ENCODE peak calls at places on chromosome 16, in six cellular contexts. One of them, this sample, is unnamed.

GRCh38 chr16:75494696-75495601 is at the start of gene CHST6:
- DNase-seq in fibroblast of pulmonary artery: no peak
- DNase-seq in lower lobe of right lung: no peak
- DNase-seq in cardiac fibroblast: peak
- DNase-seq in bronchial epithelial cell: no peak
- DNase-seq in left ventricle myocardium inferior: peak
- DNase-seq in this sample: no peak

GRCh38 chr16:79599256-79599836 is 1.2 kb downstream of the MAF start:
- DNase-seq in fibroblast of pulmonary artery: no peak
- DNase-seq in lower lobe of right lung: no peak
- DNase-seq in cardiac fibroblast: peak
- DNase-seq in bronchial epithelial cell: no peak
- DNase-seq in left ventricle myocardium inferior: peak
- DNase-seq in this sample: no peak

GRCh38 chr16:56357291-56357764 is 68.0 kb downstream of the AMFR start:
- DNase-seq in fibroblast of pulmonary artery: peak
- DNase-seq in lower lobe of right lung: peak
- DNase-seq in cardiac fibroblast: peak
- DNase-seq in bronchial epithelial cell: peak
- DNase-seq in left ventricle myocardium inferior: peak
- DNase-seq in this sample: peak

GRCh38 chr16:53216798-53217197 is 162.0 kb downstream of the CHD9 start:
- DNase-seq in fibroblast of pulmonary artery: no peak
- DNase-seq in lower lobe of right lung: no peak
- DNase-seq in cardiac fibroblast: no peak
- DNase-seq in bronchial epithelial cell: no peak
- DNase-seq in left ventricle myocardium inferior: no peak
- DNase-seq in this sample: no peak

GRCh38 chr16:3861808-3862451 is 18.6 kb downstream of the CREBBP start:
- DNase-seq in fibroblast of pulmonary artery: no peak
- DNase-seq in lower lobe of right lung: no peak
- DNase-seq in cardiac fibroblast: peak
- DNase-seq in bronchial epithelial cell: no peak
- DNase-seq in left ventricle myocardium inferior: no peak
- DNase-seq in this sample: no peak

GRCh38 chr16:50611332-50611934 is 63.2 kb downstream of the NKD1 start:
- DNase-seq in fibroblast of pulmonary artery: peak
- DNase-seq in lower lobe of right lung: no peak
- DNase-seq in cardiac fibroblast: peak
- DNase-seq in bronchial epithelial cell: peak
- DNase-seq in left ventricle myocardium inferior: no peak
- DNase-seq in this sample: peak

GRCh38 chr16:17131351-17131750 is 339.4 kb downstream of the XYLT1 start:
- DNase-seq in fibroblast of pulmonary artery: no peak
- DNase-seq in lower lobe of right lung: no peak
- DNase-seq in cardiac fibroblast: no peak
- DNase-seq in bronchial epithelial cell: no peak
- DNase-seq in left ventricle myocardium inferior: no peak
- DNase-seq in this sample: no peak

GRCh38 chr16:54342001-54342776 is 55.6 kb upstream of the IRX3 start:
- DNase-seq in fibroblast of pulmonary artery: peak
- DNase-seq in lower lobe of right lung: peak
- DNase-seq in cardiac fibroblast: peak
- DNase-seq in bronchial epithelial cell: peak
- DNase-seq in left ventricle myocardium inferior: no peak
- DNase-seq in this sample: peak

GRCh38 chr16:50209548-50210265 is 56.6 kb downstream of the TENT4B start:
- DNase-seq in fibroblast of pulmonary artery: no peak
- DNase-seq in lower lobe of right lung: no peak
- DNase-seq in cardiac fibroblast: no peak
- DNase-seq in bronchial epithelial cell: no peak
- DNase-seq in left ventricle myocardium inferior: no peak
- DNase-seq in this sample: no peak

GRCh38 chr16:68232335-68232734 is 3.6 kb downstream of the ESRP2 start:
- DNase-seq in fibroblast of pulmonary artery: no peak
- DNase-seq in lower lobe of right lung: peak
- DNase-seq in cardiac fibroblast: no peak
- DNase-seq in bronchial epithelial cell: no peak
- DNase-seq in left ventricle myocardium inferior: no peak
- DNase-seq in this sample: no peak

GRCh38 chr16:89355036-89355435 is 135.3 kb downstream of the ANKRD11 start:
- DNase-seq in fibroblast of pulmonary artery: no peak
- DNase-seq in lower lobe of right lung: no peak
- DNase-seq in cardiac fibroblast: no peak
- DNase-seq in bronchial epithelial cell: no peak
- DNase-seq in left ventricle myocardium inferior: no peak
- DNase-seq in this sample: no peak

GRCh38 chr16:68470461-68471150 is 22.3 kb upstream of the SMPD3 start:
- DNase-seq in fibroblast of pulmonary artery: no peak
- DNase-seq in lower lobe of right lung: peak
- DNase-seq in cardiac fibroblast: no peak
- DNase-seq in bronchial epithelial cell: no peak
- DNase-seq in left ventricle myocardium inferior: peak
- DNase-seq in this sample: no peak

GRCh38 chr16:77059441-77059840 is 131.5 kb upstream of the MON1B start:
- DNase-seq in fibroblast of pulmonary artery: peak
- DNase-seq in lower lobe of right lung: no peak
- DNase-seq in cardiac fibroblast: no peak
- DNase-seq in bronchial epithelial cell: no peak
- DNase-seq in left ventricle myocardium inferior: no peak
- DNase-seq in this sample: no peak

GRCh38 chr16:19192865-19193264 is 24.8 kb downstream of the SYT17 start:
- DNase-seq in fibroblast of pulmonary artery: no peak
- DNase-seq in lower lobe of right lung: no peak
- DNase-seq in cardiac fibroblast: no peak
- DNase-seq in bronchial epithelial cell: no peak
- DNase-seq in left ventricle myocardium inferior: no peak
- DNase-seq in this sample: no peak

GRCh38 chr16:57999366-57999970 is 1.0 kb downstream of the ZNF319 start:
- DNase-seq in fibroblast of pulmonary artery: peak
- DNase-seq in lower lobe of right lung: peak
- DNase-seq in cardiac fibroblast: peak
- DNase-seq in bronchial epithelial cell: peak
- DNase-seq in left ventricle myocardium inferior: no peak
- DNase-seq in this sample: peak

GRCh38 chr16:53417011-53417410 is 17.3 kb upstream of the RBL2 start:
- DNase-seq in fibroblast of pulmonary artery: peak
- DNase-seq in lower lobe of right lung: no peak
- DNase-seq in cardiac fibroblast: peak
- DNase-seq in bronchial epithelial cell: peak
- DNase-seq in left ventricle myocardium inferior: no peak
- DNase-seq in this sample: peak

GRCh38 chr16:11136600-11136999 is 119.4 kb downstream of the SOCS1 start:
- DNase-seq in fibroblast of pulmonary artery: peak
- DNase-seq in lower lobe of right lung: no peak
- DNase-seq in cardiac fibroblast: peak
- DNase-seq in bronchial epithelial cell: no peak
- DNase-seq in left ventricle myocardium inferior: peak
- DNase-seq in this sample: peak

GRCh38 chr16:9612267-9612666 is 520.8 kb downstream of the HAPSTR1 start:
- DNase-seq in fibroblast of pulmonary artery: no peak
- DNase-seq in lower lobe of right lung: no peak
- DNase-seq in cardiac fibroblast: no peak
- DNase-seq in bronchial epithelial cell: no peak
- DNase-seq in left ventricle myocardium inferior: no peak
- DNase-seq in this sample: no peak

GRCh38 chr16:88387941-88388627 is 5.3 kb downstream of the ZNF469 start:
- DNase-seq in fibroblast of pulmonary artery: peak
- DNase-seq in lower lobe of right lung: peak
- DNase-seq in cardiac fibroblast: no peak
- DNase-seq in bronchial epithelial cell: peak
- DNase-seq in left ventricle myocardium inferior: peak
- DNase-seq in this sample: peak

GRCh38 chr16:11087691-11088431 is 143.5 kb downstream of the CLEC16A start:
- DNase-seq in fibroblast of pulmonary artery: no peak
- DNase-seq in lower lobe of right lung: no peak
- DNase-seq in cardiac fibroblast: no peak
- DNase-seq in bronchial epithelial cell: no peak
- DNase-seq in left ventricle myocardium inferior: no peak
- DNase-seq in this sample: peak

GRCh38 chr16:50248845-50249244 is 17.5 kb upstream of the ADCY7 start:
- DNase-seq in fibroblast of pulmonary artery: no peak
- DNase-seq in lower lobe of right lung: no peak
- DNase-seq in cardiac fibroblast: no peak
- DNase-seq in bronchial epithelial cell: no peak
- DNase-seq in left ventricle myocardium inferior: no peak
- DNase-seq in this sample: no peak

GRCh38 chr16:80029381-80029630 is 428.8 kb upstream of the MAF start:
- DNase-seq in fibroblast of pulmonary artery: no peak
- DNase-seq in lower lobe of right lung: no peak
- DNase-seq in cardiac fibroblast: no peak
- DNase-seq in bronchial epithelial cell: no peak
- DNase-seq in left ventricle myocardium inferior: no peak
- DNase-seq in this sample: no peak

GRCh38 chr16:12462690-12463646 is 340.7 kb downstream of the CPPED1 start:
- DNase-seq in fibroblast of pulmonary artery: peak
- DNase-seq in lower lobe of right lung: no peak
- DNase-seq in cardiac fibroblast: peak
- DNase-seq in bronchial epithelial cell: no peak
- DNase-seq in left ventricle myocardium inferior: no peak
- DNase-seq in this sample: peak

GRCh38 chr16:73002836-73003235 is 45.1 kb downstream of the ZFHX3 start:
- DNase-seq in fibroblast of pulmonary artery: no peak
- DNase-seq in lower lobe of right lung: no peak
- DNase-seq in cardiac fibroblast: no peak
- DNase-seq in bronchial epithelial cell: no peak
- DNase-seq in left ventricle myocardium inferior: no peak
- DNase-seq in this sample: peak

GRCh38 chr16:9334091-9334490 is 242.6 kb downstream of the HAPSTR1 start:
- DNase-seq in fibroblast of pulmonary artery: no peak
- DNase-seq in lower lobe of right lung: no peak
- DNase-seq in cardiac fibroblast: no peak
- DNase-seq in bronchial epithelial cell: no peak
- DNase-seq in left ventricle myocardium inferior: no peak
- DNase-seq in this sample: no peak

DNA sequence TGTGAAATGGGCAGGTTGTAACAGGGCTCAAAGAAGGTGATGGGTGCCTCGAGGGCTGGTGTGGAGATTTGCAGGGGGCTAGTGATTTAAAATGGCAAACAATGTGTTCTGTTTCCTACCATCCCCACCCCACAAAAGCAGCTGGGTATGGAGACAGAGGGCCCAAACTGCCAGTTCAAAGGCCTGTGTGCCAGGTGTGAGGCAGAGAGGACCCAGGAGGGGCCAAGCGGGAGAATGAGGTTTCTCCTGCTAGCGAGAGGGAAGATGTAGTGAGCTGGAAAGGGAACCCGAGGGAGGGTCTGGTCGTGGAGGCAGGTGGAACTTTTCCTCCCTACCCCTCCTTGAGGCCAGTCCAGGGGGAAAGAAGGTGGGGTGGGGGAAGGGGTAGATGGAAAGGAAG is 39.4 kb downstream of the LAT start:
- DNase-seq in fibroblast of pulmonary artery: no peak
- DNase-seq in lower lobe of right lung: no peak
- DNase-seq in cardiac fibroblast: no peak
- DNase-seq in bronchial epithelial cell: no peak
- DNase-seq in left ventricle myocardium inferior: no peak
- DNase-seq in this sample: no peak
- H3K4me3 ChIP-seq in fibroblast of pulmonary artery: no peak
- H3K4me3 ChIP-seq in lower lobe of right lung: no peak
- H3K4me3 ChIP-seq in cardiac fibroblast: no peak
- H3K4me3 ChIP-seq in bronchial epithelial cell: no peak
- H3K4me3 ChIP-seq in left ventricle myocardium inferior: no peak
- H3K4me3 ChIP-seq in this sample: no peak

GRCh38 chr16:85728879-85729278 is 22.0 kb downstream of the C16orf74 start:
- DNase-seq in fibroblast of pulmonary artery: no peak
- DNase-seq in lower lobe of right lung: no peak
- DNase-seq in cardiac fibroblast: no peak
- DNase-seq in bronchial epithelial cell: no peak
- DNase-seq in left ventricle myocardium inferior: no peak
- DNase-seq in this sample: no peak
- TF ChIP-seq CTCF in fibroblast of pulmonary artery: peak
- TF ChIP-seq CTCF in lower lobe of right lung: no peak
- TF ChIP-seq CTCF in cardiac fibroblast: peak
- TF ChIP-seq CTCF in bronchial epithelial cell: peak
- TF ChIP-seq CTCF in left ventricle myocardium inferior: no peak
- TF ChIP-seq CTCF in this sample: peak

GRCh38 chr16:1917665-1918111 is 527 bp downstream of the HS3ST6 start:
- DNase-seq in fibroblast of pulmonary artery: no peak
- DNase-seq in lower lobe of right lung: no peak
- DNase-seq in cardiac fibroblast: no peak
- DNase-seq in bronchial epithelial cell: no peak
- DNase-seq in left ventricle myocardium inferior: no peak
- DNase-seq in this sample: no peak

GRCh38 chr16:1920727-1921155 is 2.5 kb upstream of the HS3ST6 start:
- DNase-seq in fibroblast of pulmonary artery: no peak
- DNase-seq in lower lobe of right lung: no peak
- DNase-seq in cardiac fibroblast: peak
- DNase-seq in bronchial epithelial cell: no peak
- DNase-seq in left ventricle myocardium inferior: no peak
- DNase-seq in this sample: no peak

GRCh38 chr16:1918312-1918889 is at the start of gene HS3ST6:
- DNase-seq in fibroblast of pulmonary artery: no peak
- DNase-seq in lower lobe of right lung: no peak
- DNase-seq in cardiac fibroblast: no peak
- DNase-seq in bronchial epithelial cell: no peak
- DNase-seq in left ventricle myocardium inferior: no peak
- DNase-seq in this sample: no peak

GRCh38 chr16:1919680-1919998 is 1.4 kb upstream of the HS3ST6 start:
- DNase-seq in fibroblast of pulmonary artery: no peak
- DNase-seq in lower lobe of right lung: no peak
- DNase-seq in cardiac fibroblast: no peak
- DNase-seq in bronchial epithelial cell: no peak
- DNase-seq in left ventricle myocardium inferior: no peak
- DNase-seq in this sample: no peak

DNA sequence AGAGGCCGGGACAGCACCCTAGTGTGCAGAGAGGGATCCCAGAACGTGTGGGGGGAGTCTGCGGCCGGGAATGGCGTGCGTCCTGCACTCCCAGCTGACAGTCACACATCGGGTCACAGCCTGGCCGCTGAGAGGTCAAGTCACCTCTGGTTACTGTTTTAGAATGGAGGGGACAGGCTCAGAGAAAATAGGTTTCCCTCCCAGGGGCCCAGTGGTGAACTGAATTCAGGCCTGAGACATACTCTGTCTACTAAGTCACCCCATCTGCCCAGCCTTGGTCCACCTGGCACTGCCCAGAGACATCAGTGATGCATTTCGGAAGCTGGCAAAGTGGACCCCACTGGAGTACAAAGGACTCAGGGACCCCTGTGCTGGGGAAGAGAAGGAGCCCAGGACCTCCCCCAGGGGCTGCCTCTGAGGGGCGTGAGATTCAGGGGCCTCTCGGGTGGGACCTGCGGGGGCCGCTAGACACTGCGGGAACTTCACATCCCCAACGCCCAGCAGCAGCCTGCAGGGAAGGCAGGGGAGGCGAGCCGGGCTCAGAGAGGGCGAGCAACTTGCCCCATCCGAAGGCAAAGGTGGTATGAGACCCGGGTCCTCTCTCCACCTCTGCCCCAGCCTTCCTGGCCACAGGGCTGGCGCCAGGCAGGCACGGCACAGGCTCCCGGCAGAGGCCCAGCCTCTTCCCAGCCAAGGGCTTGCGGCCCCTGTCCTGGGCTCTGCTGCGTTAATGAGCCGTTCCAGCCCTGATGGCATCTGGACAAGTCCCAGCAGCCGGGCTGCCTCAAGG is 870 bp upstream of the HS3ST6 start:
- DNase-seq in fibroblast of pulmonary artery: no peak
- DNase-seq in lower lobe of right lung: no peak
- DNase-seq in cardiac fibroblast: no peak
- DNase-seq in bronchial epithelial cell: no peak
- DNase-seq in left ventricle myocardium inferior: no peak
- DNase-seq in this sample: no peak
- H3K4me3 ChIP-seq in fibroblast of pulmonary artery: no peak
- H3K4me3 ChIP-seq in lower lobe of right lung: no peak
- H3K4me3 ChIP-seq in cardiac fibroblast: no peak
- H3K4me3 ChIP-seq in bronchial epithelial cell: no peak
- H3K4me3 ChIP-seq in left ventricle myocardium inferior: peak
- H3K4me3 ChIP-seq in this sample: no peak

GRCh38 chr16:66549284-66550131 is at the start of gene TK2:
- DNase-seq in fibroblast of pulmonary artery: peak
- DNase-seq in lower lobe of right lung: peak
- DNase-seq in cardiac fibroblast: peak
- DNase-seq in bronchial epithelial cell: no peak
- DNase-seq in left ventricle myocardium inferior: peak
- DNase-seq in this sample: peak
- TF ChIP-seq CTCF in fibroblast of pulmonary artery: peak
- TF ChIP-seq CTCF in lower lobe of right lung: peak
- TF ChIP-seq CTCF in cardiac fibroblast: no peak
- TF ChIP-seq CTCF in bronchial epithelial cell: peak
- TF ChIP-seq CTCF in left ventricle myocardium inferior: peak
- TF ChIP-seq CTCF in this sample: peak